ENCODE peak calls at places on chromosomes 6 and 20, in five cellular contexts. One of them, this sample, is unnamed.
A peak's percentile ranks its signal among the peaks of the same experiment; 100 is the strongest.

GRCh38 chr6:63764318-63764916 is 128.8 kb downstream of the PHF3 start:
- DNase-seq in gastrocnemius medialis: no peak
- DNase-seq in CD4-positive, alpha-beta memory T cell: peak; percentile 45
- DNase-seq in cardiac muscle cell: peak; percentile 69
- DNase-seq in neural progenitor cell: peak; percentile 56
- DNase-seq in this sample: peak; percentile 80

GRCh38 chr6:6758915-6759654 is 170.6 kb downstream of the LY86 start:
- DNase-seq in neural progenitor cell: peak; percentile 92
- DNase-seq in gastrocnemius medialis: no peak
- DNase-seq in CD4-positive, alpha-beta memory T cell: no peak
- DNase-seq in cardiac muscle cell: peak; percentile 75
- DNase-seq in this sample: peak; percentile 59

GRCh38 chr6:52815167-52816092 is 11.8 kb upstream of the GSTA1 start:
- DNase-seq in CD4-positive, alpha-beta memory T cell: peak; percentile 29
- DNase-seq in gastrocnemius medialis: no peak
- DNase-seq in cardiac muscle cell: peak; percentile 37
- DNase-seq in neural progenitor cell: peak; percentile 61
- DNase-seq in this sample: peak; percentile 71

GRCh38 chr6:111477481-111477938 is 5.5 kb downstream of the REV3L start:
- DNase-seq in neural progenitor cell: no peak
- DNase-seq in cardiac muscle cell: no peak
- DNase-seq in gastrocnemius medialis: no peak
- DNase-seq in CD4-positive, alpha-beta memory T cell: no peak
- DNase-seq in this sample: peak; percentile 68

GRCh38 chr20:21982559-21982958 is 277.1 kb downstream of the PAX1 start:
- DNase-seq in CD4-positive, alpha-beta memory T cell: no peak
- DNase-seq in cardiac muscle cell: no peak
- DNase-seq in neural progenitor cell: no peak
- DNase-seq in gastrocnemius medialis: no peak
- DNase-seq in this sample: no peak

GRCh38 chr6:1321715-1322114 is 9.8 kb downstream of the FOXQ1 start:
- DNase-seq in CD4-positive, alpha-beta memory T cell: no peak
- DNase-seq in gastrocnemius medialis: no peak
- DNase-seq in neural progenitor cell: no peak
- DNase-seq in cardiac muscle cell: no peak
- DNase-seq in this sample: no peak

GRCh38 chr6:148593813-148594170 is 153.0 kb upstream of the UST start:
- DNase-seq in gastrocnemius medialis: no peak
- DNase-seq in neural progenitor cell: no peak
- DNase-seq in cardiac muscle cell: no peak
- DNase-seq in CD4-positive, alpha-beta memory T cell: no peak
- DNase-seq in this sample: no peak

GRCh38 chr6:20542927-20543602 is 8.8 kb downstream of the CDKAL1 start:
- DNase-seq in gastrocnemius medialis: no peak
- DNase-seq in CD4-positive, alpha-beta memory T cell: no peak
- DNase-seq in cardiac muscle cell: no peak
- DNase-seq in neural progenitor cell: no peak
- DNase-seq in this sample: peak; percentile 37

GRCh38 chr6:4693158-4693557 is 83.0 kb upstream of the CDYL start:
- DNase-seq in cardiac muscle cell: no peak
- DNase-seq in neural progenitor cell: no peak
- DNase-seq in gastrocnemius medialis: no peak
- DNase-seq in CD4-positive, alpha-beta memory T cell: no peak
- DNase-seq in this sample: no peak

GRCh38 chr6:155528982-155529453 is 73.4 kb upstream of the NOX3 start:
- DNase-seq in cardiac muscle cell: no peak
- DNase-seq in gastrocnemius medialis: peak; percentile 63
- DNase-seq in CD4-positive, alpha-beta memory T cell: no peak
- DNase-seq in neural progenitor cell: no peak
- DNase-seq in this sample: peak; percentile 49

GRCh38 chr6:168333039-168333438 is 13.5 kb upstream of the DACT2 start:
- DNase-seq in CD4-positive, alpha-beta memory T cell: no peak
- DNase-seq in neural progenitor cell: peak; percentile 43
- DNase-seq in gastrocnemius medialis: no peak
- DNase-seq in cardiac muscle cell: no peak
- DNase-seq in this sample: peak; percentile 49

GRCh38 chr6:4608361-4609115 is 167.7 kb upstream of the CDYL start:
- DNase-seq in CD4-positive, alpha-beta memory T cell: no peak
- DNase-seq in neural progenitor cell: no peak
- DNase-seq in cardiac muscle cell: no peak
- DNase-seq in gastrocnemius medialis: peak; percentile 75
- DNase-seq in this sample: no peak

GRCh38 chr6:73521351-73522254 is 771 bp upstream of the EEF1A1 start:
- DNase-seq in CD4-positive, alpha-beta memory T cell: no peak
- DNase-seq in neural progenitor cell: no peak
- DNase-seq in gastrocnemius medialis: peak; percentile 32
- DNase-seq in cardiac muscle cell: peak; percentile 77
- DNase-seq in this sample: peak; percentile 87

GRCh38 chr6:187252-187840 is 104.9 kb upstream of the DUSP22 start:
- DNase-seq in gastrocnemius medialis: no peak
- DNase-seq in neural progenitor cell: peak; percentile 13
- DNase-seq in CD4-positive, alpha-beta memory T cell: no peak
- DNase-seq in cardiac muscle cell: peak; percentile 46
- DNase-seq in this sample: no peak

GRCh38 chr6:71967436-71967835 is 81.1 kb downstream of the RIMS1 start:
- DNase-seq in cardiac muscle cell: no peak
- DNase-seq in gastrocnemius medialis: no peak
- DNase-seq in neural progenitor cell: no peak
- DNase-seq in CD4-positive, alpha-beta memory T cell: no peak
- DNase-seq in this sample: no peak

GRCh38 chr20:36717657-36718056 is 28.2 kb downstream of the NDRG3 start:
- DNase-seq in cardiac muscle cell: peak; percentile 19
- DNase-seq in gastrocnemius medialis: no peak
- DNase-seq in neural progenitor cell: peak; percentile 50
- DNase-seq in CD4-positive, alpha-beta memory T cell: peak; percentile 21
- DNase-seq in this sample: peak; percentile 63

GRCh38 chr20:54438166-54438565 is 37.2 kb upstream of the DOK5 start:
- DNase-seq in CD4-positive, alpha-beta memory T cell: no peak
- DNase-seq in gastrocnemius medialis: no peak
- DNase-seq in cardiac muscle cell: no peak
- DNase-seq in neural progenitor cell: no peak
- DNase-seq in this sample: no peak

GRCh38 chr20:38447251-38447661 is 12.1 kb upstream of the SNHG17 start:
- DNase-seq in cardiac muscle cell: no peak
- DNase-seq in gastrocnemius medialis: no peak
- DNase-seq in CD4-positive, alpha-beta memory T cell: no peak
- DNase-seq in neural progenitor cell: peak; percentile 28
- DNase-seq in this sample: peak; percentile 61

GRCh38 chr6:52416629-52417151 is 3.5 kb upstream of the EFHC1 start:
- DNase-seq in neural progenitor cell: peak; percentile 56
- DNase-seq in gastrocnemius medialis: no peak
- DNase-seq in cardiac muscle cell: peak; percentile 52
- DNase-seq in CD4-positive, alpha-beta memory T cell: peak; percentile 76
- DNase-seq in this sample: peak; percentile 83

GRCh38 chr20:20765696-20766095 is 53.3 kb upstream of the RALGAPA2 start:
- DNase-seq in neural progenitor cell: no peak
- DNase-seq in CD4-positive, alpha-beta memory T cell: no peak
- DNase-seq in gastrocnemius medialis: no peak
- DNase-seq in cardiac muscle cell: no peak
- DNase-seq in this sample: no peak

GRCh38 chr20:20711413-20711812 is 1.0 kb downstream of the RALGAPA2 start:
- DNase-seq in cardiac muscle cell: no peak
- DNase-seq in CD4-positive, alpha-beta memory T cell: peak; percentile 22
- DNase-seq in gastrocnemius medialis: peak; percentile 44
- DNase-seq in neural progenitor cell: no peak
- DNase-seq in this sample: no peak

GRCh38 chr6:326896-327537 is 34.7 kb downstream of the DUSP22 start:
- DNase-seq in gastrocnemius medialis: no peak
- DNase-seq in cardiac muscle cell: no peak
- DNase-seq in CD4-positive, alpha-beta memory T cell: no peak
- DNase-seq in neural progenitor cell: no peak
- DNase-seq in this sample: no peak

GRCh38 chr20:7094438-7094997 is 327.0 kb downstream of the BMP2 start:
- DNase-seq in neural progenitor cell: peak; percentile 74
- DNase-seq in gastrocnemius medialis: no peak
- DNase-seq in CD4-positive, alpha-beta memory T cell: no peak
- DNase-seq in cardiac muscle cell: peak; percentile 73
- DNase-seq in this sample: peak; percentile 53

GRCh38 chr6:45681860-45682488 is 304.2 kb upstream of the SUPT3H start:
- DNase-seq in gastrocnemius medialis: no peak
- DNase-seq in neural progenitor cell: no peak
- DNase-seq in CD4-positive, alpha-beta memory T cell: peak; percentile 45
- DNase-seq in cardiac muscle cell: no peak
- DNase-seq in this sample: peak; percentile 95

GRCh38 chr6:11785953-11786579 is 7.5 kb upstream of the ADTRP start:
- DNase-seq in cardiac muscle cell: no peak
- DNase-seq in neural progenitor cell: no peak
- DNase-seq in gastrocnemius medialis: no peak
- DNase-seq in CD4-positive, alpha-beta memory T cell: peak; percentile 52
- DNase-seq in this sample: no peak

GRCh38 chr6:41901882-41902519 is 6.8 kb upstream of the USP49 start:
- DNase-seq in CD4-positive, alpha-beta memory T cell: peak; percentile 60
- DNase-seq in neural progenitor cell: peak; percentile 16
- DNase-seq in gastrocnemius medialis: no peak
- DNase-seq in cardiac muscle cell: no peak
- DNase-seq in this sample: peak; percentile 71

GRCh38 chr6:55578537-55579363 is at the start of gene HMGCLL1:
- DNase-seq in cardiac muscle cell: peak; percentile 84
- DNase-seq in CD4-positive, alpha-beta memory T cell: no peak
- DNase-seq in neural progenitor cell: peak; percentile 90
- DNase-seq in gastrocnemius medialis: no peak
- DNase-seq in this sample: no peak

GRCh38 chr6:373773-374724 is 17.5 kb upstream of the IRF4 start:
- DNase-seq in cardiac muscle cell: peak; percentile 60
- DNase-seq in gastrocnemius medialis: no peak
- DNase-seq in neural progenitor cell: no peak
- DNase-seq in CD4-positive, alpha-beta memory T cell: no peak
- DNase-seq in this sample: no peak

GRCh38 chr20:34311118-34312023 is 8.2 kb upstream of the AHCY start:
- DNase-seq in CD4-positive, alpha-beta memory T cell: no peak
- DNase-seq in neural progenitor cell: peak; percentile 83
- DNase-seq in cardiac muscle cell: peak; percentile 16
- DNase-seq in gastrocnemius medialis: no peak
- DNase-seq in this sample: no peak

GRCh38 chr6:156980515-156980914 is 203.3 kb downstream of the ARID1B start:
- DNase-seq in gastrocnemius medialis: no peak
- DNase-seq in cardiac muscle cell: peak; percentile 56
- DNase-seq in CD4-positive, alpha-beta memory T cell: no peak
- DNase-seq in neural progenitor cell: peak; percentile 52
- DNase-seq in this sample: peak; percentile 62

GRCh38 chr6:15303920-15304291 is 58.0 kb downstream of the JARID2 start:
- DNase-seq in gastrocnemius medialis: no peak
- DNase-seq in CD4-positive, alpha-beta memory T cell: no peak
- DNase-seq in cardiac muscle cell: no peak
- DNase-seq in neural progenitor cell: no peak
- DNase-seq in this sample: no peak
- H3K4me1 ChIP-seq in gastrocnemius medialis: peaks cover 59% of the 10 kb centered on the region
- H3K4me1 ChIP-seq in CD4-positive, alpha-beta memory T cell: peaks cover 81% of the 10 kb centered on the region
- H3K4me1 ChIP-seq in cardiac muscle cell: peaks cover 37% of the 10 kb centered on the region
- H3K4me1 ChIP-seq in neural progenitor cell: peaks cover 61% of the 10 kb centered on the region
- H3K4me1 ChIP-seq in this sample: no peaks in the 10 kb centered on the region

GRCh38 chr6:139149383-139149782 is 14.5 kb downstream of the HECA start:
- DNase-seq in gastrocnemius medialis: no peak
- DNase-seq in neural progenitor cell: no peak
- DNase-seq in cardiac muscle cell: no peak
- DNase-seq in CD4-positive, alpha-beta memory T cell: no peak
- DNase-seq in this sample: no peak

GRCh38 chr6:139148557-139149220 is 13.8 kb downstream of the HECA start:
- DNase-seq in cardiac muscle cell: no peak
- DNase-seq in neural progenitor cell: no peak
- DNase-seq in gastrocnemius medialis: no peak
- DNase-seq in CD4-positive, alpha-beta memory T cell: no peak
- DNase-seq in this sample: no peak

GRCh38 chr6:139146317-139146726 is 11.4 kb downstream of the HECA start:
- DNase-seq in cardiac muscle cell: no peak
- DNase-seq in CD4-positive, alpha-beta memory T cell: no peak
- DNase-seq in gastrocnemius medialis: peak; percentile 28
- DNase-seq in neural progenitor cell: no peak
- DNase-seq in this sample: peak; percentile 87

GRCh38 chr6:139145661-139146060 is 10.8 kb downstream of the HECA start:
- DNase-seq in cardiac muscle cell: no peak
- DNase-seq in gastrocnemius medialis: no peak
- DNase-seq in CD4-positive, alpha-beta memory T cell: no peak
- DNase-seq in neural progenitor cell: no peak
- DNase-seq in this sample: peak; percentile 41

DNA sequence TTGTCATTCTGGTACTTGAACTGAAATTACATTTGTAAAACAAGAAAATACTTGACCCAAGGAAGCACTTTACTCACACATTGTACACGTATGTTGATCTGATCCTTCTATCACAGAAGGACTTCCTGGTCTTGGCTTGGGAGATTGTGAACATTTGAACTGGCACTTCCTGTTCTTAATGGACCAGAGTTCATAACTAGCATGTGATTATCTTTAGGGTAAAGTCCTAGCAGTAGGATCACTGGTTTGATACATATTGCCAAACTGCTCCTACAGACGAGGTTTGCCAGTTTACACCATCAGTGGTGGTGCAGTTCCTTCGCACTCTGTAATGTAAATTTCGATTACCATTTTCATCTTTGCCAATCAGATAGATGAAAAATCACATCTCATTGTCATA is 12.7 kb downstream of the HECA start:
- DNase-seq in neural progenitor cell: no peak
- DNase-seq in gastrocnemius medialis: no peak
- DNase-seq in cardiac muscle cell: no peak
- DNase-seq in CD4-positive, alpha-beta memory T cell: no peak
- DNase-seq in this sample: no peak
- H3K4me1 ChIP-seq in neural progenitor cell: peaks cover 50% of the 10 kb centered on the region
- H3K4me1 ChIP-seq in gastrocnemius medialis: peaks cover 75% of the 10 kb centered on the region
- H3K4me1 ChIP-seq in cardiac muscle cell: peaks cover 24% of the 10 kb centered on the region
- H3K4me1 ChIP-seq in CD4-positive, alpha-beta memory T cell: peaks cover 99% of the 10 kb centered on the region
- H3K4me1 ChIP-seq in this sample: peaks cover 94% of the 10 kb centered on the region

DNA sequence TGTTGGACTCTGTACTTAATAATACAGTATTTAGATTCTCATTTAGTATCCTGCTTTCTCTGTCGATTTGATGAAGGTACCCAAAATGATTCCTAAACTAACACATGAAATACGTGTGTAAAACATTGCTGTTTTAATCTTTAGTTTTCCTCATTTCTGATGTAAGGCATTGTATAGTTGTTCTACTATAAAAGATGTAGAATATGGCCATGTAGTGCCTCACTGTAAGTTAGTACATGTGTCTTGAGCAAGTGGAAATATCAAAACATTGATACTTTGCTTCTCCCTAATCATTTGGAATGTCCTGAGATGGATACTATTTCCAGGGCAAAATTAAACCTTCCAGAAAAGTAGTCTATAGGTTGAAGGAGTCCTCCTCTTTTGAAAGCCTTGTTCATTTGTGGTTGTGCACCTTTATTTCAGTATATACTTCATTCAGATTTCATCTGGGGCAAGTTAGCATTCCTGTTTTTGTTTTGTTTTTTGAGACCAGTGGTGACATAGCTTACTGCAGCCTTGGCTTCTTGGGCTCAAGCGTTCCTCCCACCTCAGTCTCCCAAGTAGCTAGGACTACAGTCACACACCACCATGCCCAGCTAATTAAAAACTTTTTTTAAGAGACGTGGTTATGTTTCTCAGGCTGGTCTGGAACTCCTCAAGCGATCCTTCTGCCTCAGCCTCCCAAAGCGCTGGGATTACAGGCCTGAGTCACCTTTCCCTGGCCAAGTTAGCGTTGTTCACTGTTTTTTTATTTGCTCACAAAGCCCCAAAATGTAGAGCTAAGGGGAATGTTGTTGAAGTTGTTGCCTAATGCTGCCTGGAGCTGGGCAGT is 11.6 kb downstream of the SRSF3 start:
- DNase-seq in CD4-positive, alpha-beta memory T cell: no peak
- DNase-seq in gastrocnemius medialis: no peak
- DNase-seq in cardiac muscle cell: no peak
- DNase-seq in neural progenitor cell: no peak
- DNase-seq in this sample: no peak
- H3K4me1 ChIP-seq in CD4-positive, alpha-beta memory T cell: peaks cover 96% of the 10 kb centered on the region
- H3K4me1 ChIP-seq in gastrocnemius medialis: peaks cover 59% of the 10 kb centered on the region
- H3K4me1 ChIP-seq in cardiac muscle cell: peaks cover 32% of the 10 kb centered on the region
- H3K4me1 ChIP-seq in neural progenitor cell: peaks cover 11% of the 10 kb centered on the region
- H3K4me1 ChIP-seq in this sample: no peaks in the 10 kb centered on the region

GRCh38 chr6:159973951-159974350 is 5.1 kb downstream of the IGF2R start:
- DNase-seq in neural progenitor cell: no peak
- DNase-seq in gastrocnemius medialis: no peak
- DNase-seq in CD4-positive, alpha-beta memory T cell: no peak
- DNase-seq in cardiac muscle cell: peak; percentile 23
- DNase-seq in this sample: no peak
- H3K4me1 ChIP-seq in neural progenitor cell: peaks cover 40% of the 10 kb centered on the region
- H3K4me1 ChIP-seq in gastrocnemius medialis: peaks cover 89% of the 10 kb centered on the region
- H3K4me1 ChIP-seq in CD4-positive, alpha-beta memory T cell: peaks cover 87% of the 10 kb centered on the region
- H3K4me1 ChIP-seq in cardiac muscle cell: peaks cover 55% of the 10 kb centered on the region
- H3K4me1 ChIP-seq in this sample: peaks cover 19% of the 10 kb centered on the region

This sample was measured in Karpas-422.